ENCODE peak calls at places on chromosomes 12 and 14, in five cellular contexts. One of them, this sample, is unnamed.

GRCh38 chr12:124577986-124578385 is 10.6 kb upstream of the NCOR2 start:
- DNase-seq in breast epithelium: no peak
- DNase-seq in ovary: no peak
- DNase-seq in spleen: no peak
- DNase-seq in tibial nerve: no peak
- DNase-seq in this sample: peak; percentile 51

GRCh38 chr14:21796912-21797311 is 123.3 kb upstream of the OR4E1 start:
- DNase-seq in breast epithelium: no peak
- DNase-seq in ovary: no peak
- DNase-seq in spleen: no peak
- DNase-seq in tibial nerve: no peak
- DNase-seq in this sample: no peak

GRCh38 chr12:53166837-53167236 is 13.7 kb upstream of the ZNF740 start:
- DNase-seq in breast epithelium: no peak
- DNase-seq in ovary: no peak
- DNase-seq in spleen: no peak
- DNase-seq in tibial nerve: no peak
- DNase-seq in this sample: no peak

GRCh38 chr14:80310950-80311349 is 99.6 kb upstream of the DIO2 start:
- DNase-seq in breast epithelium: no peak
- DNase-seq in ovary: no peak
- DNase-seq in spleen: no peak
- DNase-seq in tibial nerve: no peak
- DNase-seq in this sample: no peak

GRCh38 chr14:91509083-91509877 is 830 bp downstream of the PPP4R3A start:
- DNase-seq in breast epithelium: peak; percentile 55
- DNase-seq in ovary: peak; percentile 56
- DNase-seq in spleen: peak; percentile 90
- DNase-seq in tibial nerve: no peak
- DNase-seq in this sample: peak; percentile 24

GRCh38 chr12:131826064-131826928 is 1.9 kb upstream of the MMP17 start:
- DNase-seq in breast epithelium: no peak
- DNase-seq in ovary: no peak
- DNase-seq in spleen: no peak
- DNase-seq in tibial nerve: no peak
- DNase-seq in this sample: no peak

GRCh38 chr14:102362084-102362483 is 606 bp downstream of the CINP start:
- DNase-seq in breast epithelium: no peak
- DNase-seq in ovary: no peak
- DNase-seq in spleen: no peak
- DNase-seq in tibial nerve: no peak
- DNase-seq in this sample: no peak

GRCh38 chr12:1054103-1054838 is 63.2 kb downstream of the ERC1 start:
- DNase-seq in breast epithelium: no peak
- DNase-seq in ovary: no peak
- DNase-seq in spleen: no peak
- DNase-seq in tibial nerve: no peak
- DNase-seq in this sample: no peak

GRCh38 chr14:30443368-30444007 is 115.5 kb upstream of the G2E3 start:
- DNase-seq in breast epithelium: no peak
- DNase-seq in ovary: no peak
- DNase-seq in spleen: no peak
- DNase-seq in tibial nerve: no peak
- DNase-seq in this sample: no peak

GRCh38 chr12:1666215-1666614 is 24.7 kb upstream of the ADIPOR2 start:
- DNase-seq in breast epithelium: no peak
- DNase-seq in ovary: no peak
- DNase-seq in spleen: no peak
- DNase-seq in tibial nerve: no peak
- DNase-seq in this sample: no peak

GRCh38 chr12:107152331-107152730 is 59.0 kb upstream of the CRY1 start:
- DNase-seq in breast epithelium: no peak
- DNase-seq in ovary: no peak
- DNase-seq in spleen: no peak
- DNase-seq in tibial nerve: no peak
- DNase-seq in this sample: no peak

GRCh38 chr12:112937741-112938719 is at the start of gene OAS3:
- DNase-seq in breast epithelium: peak; percentile 88
- DNase-seq in ovary: peak; percentile 89
- DNase-seq in spleen: peak; percentile 93
- DNase-seq in tibial nerve: peak; percentile 72
- DNase-seq in this sample: peak; percentile 78

GRCh38 chr12:77995436-77996167 is 164.9 kb downstream of the NAV3 start:
- DNase-seq in breast epithelium: no peak
- DNase-seq in ovary: no peak
- DNase-seq in spleen: no peak
- DNase-seq in tibial nerve: no peak
- DNase-seq in this sample: no peak

GRCh38 chr12:105960319-105961076 is 178.3 kb downstream of the NUAK1 start:
- DNase-seq in breast epithelium: no peak
- DNase-seq in ovary: no peak
- DNase-seq in spleen: no peak
- DNase-seq in tibial nerve: no peak
- DNase-seq in this sample: peak; percentile 64

GRCh38 chr12:111410229-111411186 is 4.8 kb downstream of the SH2B3 start:
- DNase-seq in breast epithelium: no peak
- DNase-seq in ovary: no peak
- DNase-seq in spleen: peak; percentile 82
- DNase-seq in tibial nerve: no peak
- DNase-seq in this sample: no peak

GRCh38 chr14:21868442-21869046 is 194.9 kb upstream of the OR4E1 start:
- DNase-seq in breast epithelium: no peak
- DNase-seq in ovary: no peak
- DNase-seq in spleen: no peak
- DNase-seq in tibial nerve: no peak
- DNase-seq in this sample: peak; percentile 26

GRCh38 chr12:50505945-50506344 is 1.2 kb downstream of the DIP2B start:
- DNase-seq in breast epithelium: no peak
- DNase-seq in ovary: no peak
- DNase-seq in spleen: no peak
- DNase-seq in tibial nerve: peak; percentile 31
- DNase-seq in this sample: peak; percentile 40

GRCh38 chr14:93941293-93941910 is 14.3 kb downstream of the FAM181A start:
- DNase-seq in breast epithelium: no peak
- DNase-seq in ovary: no peak
- DNase-seq in spleen: peak; percentile 76
- DNase-seq in tibial nerve: no peak
- DNase-seq in this sample: no peak

GRCh38 chr12:14454098-14454907 is 88.8 kb downstream of the ATF7IP start:
- DNase-seq in breast epithelium: no peak
- DNase-seq in ovary: no peak
- DNase-seq in spleen: no peak
- DNase-seq in tibial nerve: no peak
- DNase-seq in this sample: no peak

GRCh38 chr12:56581418-56582145 is 48.5 kb downstream of the BAZ2A start:
- DNase-seq in breast epithelium: no peak
- DNase-seq in ovary: no peak
- DNase-seq in spleen: no peak
- DNase-seq in tibial nerve: no peak
- DNase-seq in this sample: no peak

GRCh38 chr12:46915861-46916260 is 90.1 kb upstream of the SLC38A4 start:
- DNase-seq in breast epithelium: no peak
- DNase-seq in ovary: no peak
- DNase-seq in spleen: no peak
- DNase-seq in tibial nerve: no peak
- DNase-seq in this sample: no peak

GRCh38 chr14:68468437-68469207 is 324.2 kb downstream of the ZFP36L1 start:
- DNase-seq in breast epithelium: no peak
- DNase-seq in ovary: no peak
- DNase-seq in spleen: no peak
- DNase-seq in tibial nerve: no peak
- DNase-seq in this sample: no peak
- H3K4me1 ChIP-seq in breast epithelium: peaks cover 12% of the 10 kb centered on the region
- H3K4me1 ChIP-seq in ovary: peaks cover 3% of the 10 kb centered on the region
- H3K4me1 ChIP-seq in spleen: peaks cover 30% of the 10 kb centered on the region
- H3K4me1 ChIP-seq in tibial nerve: no peaks in the 10 kb centered on the region
- H3K4me1 ChIP-seq in this sample: no peaks in the 10 kb centered on the region

GRCh38 chr12:85642810-85643209 is 193.4 kb downstream of the RASSF9 start:
- DNase-seq in breast epithelium: no peak
- DNase-seq in ovary: no peak
- DNase-seq in spleen: no peak
- DNase-seq in tibial nerve: no peak
- DNase-seq in this sample: no peak
- TF ChIP-seq CTCF in breast epithelium: no peak
- TF ChIP-seq CTCF in ovary: no peak
- TF ChIP-seq CTCF in spleen: no peak
- TF ChIP-seq CTCF in tibial nerve: no peak
- TF ChIP-seq CTCF in this sample: no peak

GRCh38 chr12:123269980-123270379 is 1.7 kb downstream of the CDK2AP1 start:
- DNase-seq in breast epithelium: no peak
- DNase-seq in ovary: no peak
- DNase-seq in spleen: no peak
- DNase-seq in tibial nerve: no peak
- DNase-seq in this sample: no peak
- TF ChIP-seq POLR2A in breast epithelium: no peak
- TF ChIP-seq POLR2A in ovary: no peak
- TF ChIP-seq POLR2A in spleen: no peak
- TF ChIP-seq POLR2A in tibial nerve: no peak
- TF ChIP-seq POLR2A in this sample: no peak

GRCh38 chr12:2745655-2746054 is 49.1 kb upstream of the FKBP4 start:
- DNase-seq in breast epithelium: no peak
- DNase-seq in ovary: no peak
- DNase-seq in spleen: no peak
- DNase-seq in tibial nerve: no peak
- DNase-seq in this sample: no peak
- H3K4me1 ChIP-seq in breast epithelium: no peaks in the 10 kb centered on the region
- H3K4me1 ChIP-seq in ovary: no peaks in the 10 kb centered on the region
- H3K4me1 ChIP-seq in spleen: no peaks in the 10 kb centered on the region
- H3K4me1 ChIP-seq in tibial nerve: no peaks in the 10 kb centered on the region
- H3K4me1 ChIP-seq in this sample: no peaks in the 10 kb centered on the region

GRCh38 chr12:3667485-3667884 is 85.4 kb downstream of the CRACR2A start:
- DNase-seq in breast epithelium: no peak
- DNase-seq in ovary: no peak
- DNase-seq in spleen: no peak
- DNase-seq in tibial nerve: no peak
- DNase-seq in this sample: no peak
- TF ChIP-seq CTCF in breast epithelium: no peak
- TF ChIP-seq CTCF in ovary: no peak
- TF ChIP-seq CTCF in spleen: no peak
- TF ChIP-seq CTCF in tibial nerve: no peak
- TF ChIP-seq CTCF in this sample: no peak

This sample was measured in prostate gland.